ENCODE peak calls at places on chromosomes 7 and 10, in ten cellular contexts. Y is heart left ventricle, Q is lung, F is K562, I is Caco-2, B is brain microvascular endothelial cell, A is endodermal cell, Z is uterus, J is WTC11, R is epithelial cell of esophagus. U is an unnamed sample.

GRCh38 chr10:3494131-3494878 is 290.7 kb downstream of the KLF6 start:
- DNase-seq in Y (peak), Q (no peak), F (no peak), I (no peak), B (peak), A (no peak), Z (peak), J (no peak), R (no peak), U (peak)

GRCh38 chr10:16819026-16819425 is 1.8 kb upstream of the RSU1 start:
- DNase-seq in Y (no peak), Q (no peak), F (no peak), I (no peak), B (no peak), A (no peak), Z (no peak), J (no peak), R (no peak), U (no peak)

GRCh38 chr7:24715661-24716479 is 41.4 kb downstream of the GSDME start:
- DNase-seq in Y (no peak), Q (peak), F (peak), I (peak), B (peak), A (peak), Z (no peak), J (peak), R (peak), U (no peak)

GRCh38 chr10:72335394-72336258 is 19.1 kb downstream of the DNAJB12 start:
- DNase-seq in Y (peak), Q (no peak), F (no peak), I (no peak), B (peak), A (peak), Z (peak), J (no peak), R (no peak), U (peak)

GRCh38 chr10:121293121-121293520 is 305.1 kb downstream of the FGFR2 start:
- DNase-seq in Y (no peak), Q (no peak), F (no peak), I (no peak), B (no peak), A (no peak), Z (no peak), J (no peak), R (no peak), U (no peak)

GRCh38 chr7:69654381-69654780 is 56.1 kb downstream of the AUTS2 start:
- DNase-seq in Y (no peak), Q (peak), F (no peak), I (no peak), B (no peak), A (no peak), Z (no peak), J (no peak), R (no peak), U (peak)

GRCh38 chr10:124343351-124344265 is 75.1 kb downstream of the OAT start:
- DNase-seq in Y (no peak), Q (no peak), F (no peak), I (no peak), B (no peak), A (peak), Z (no peak), J (no peak), R (no peak), U (no peak)

GRCh38 chr10:123614888-123615287 is 51.3 kb upstream of the GPR26 start:
- DNase-seq in Y (peak), Q (peak), F (peak), I (peak), B (peak), A (peak), Z (peak), J (peak), R (peak), U (peak)

GRCh38 chr10:6409982-6410694 is 169.9 kb downstream of the PRKCQ start:
- DNase-seq in Y (no peak), Q (no peak), F (no peak), I (no peak), B (peak), A (no peak), Z (peak), J (no peak), R (peak), U (peak)

GRCh38 chr7:42237891-42238531 is 1.0 kb upstream of the GLI3 start:
- DNase-seq in Y (peak), Q (peak), F (peak), I (no peak), B (no peak), A (peak), Z (peak), J (peak), R (peak), U (peak)

GRCh38 chr7:150322114-150322832 is 882 bp upstream of the LRRC61 start:
- DNase-seq in Y (no peak), Q (no peak), F (peak), I (no peak), B (no peak), A (peak), Z (no peak), J (no peak), R (no peak), U (no peak)

GRCh38 chr7:28002638-28003037 is 178.0 kb downstream of the JAZF1 start:
- DNase-seq in Y (no peak), Q (no peak), F (peak), I (no peak), B (no peak), A (no peak), Z (no peak), J (no peak), R (peak), U (no peak)

GRCh38 chr10:14556285-14556956 is 218.3 kb downstream of the FAM107B start:
- DNase-seq in Y (no peak), Q (no peak), F (peak), I (peak), B (peak), A (peak), Z (no peak), J (peak), R (no peak), U (peak)

GRCh38 chr7:25820432-25821040 is 331.5 kb upstream of the NFE2L3 start:
- DNase-seq in Y (no peak), Q (no peak), F (peak), I (peak), B (no peak), A (peak), Z (no peak), J (peak), R (peak), U (peak)

GRCh38 chr7:151628846-151629604 is 109.3 kb upstream of the RHEB start:
- DNase-seq in Y (no peak), Q (no peak), F (no peak), I (no peak), B (no peak), A (peak), Z (no peak), J (peak), R (no peak), U (no peak)

GRCh38 chr7:144995495-144995894 is 159.6 kb upstream of the TPK1 start:
- DNase-seq in Y (no peak), Q (no peak), F (no peak), I (no peak), B (no peak), A (no peak), Z (no peak), J (no peak), R (no peak), U (no peak)

GRCh38 chr10:14838582-14839304 is 637 bp downstream of the HSPA14 start:
- DNase-seq in Y (peak), Q (peak), F (peak), I (peak), B (peak), A (peak), Z (no peak), J (peak), R (peak), U (peak)

GRCh38 chr7:7100432-7100849 is 81.9 kb upstream of the C1GALT1 start:
- DNase-seq in Y (no peak), Q (no peak), F (peak), I (no peak), B (peak), A (peak), Z (no peak), J (peak), R (peak), U (no peak)

GRCh38 chr7:128904381-128905197 is 5.9 kb downstream of the KCP start:
- DNase-seq in Y (no peak), Q (no peak), F (peak), I (peak), B (peak), A (peak), Z (no peak), J (no peak), R (peak), U (peak)

GRCh38 chr10:91798736-91799579 is 732 bp downstream of the TNKS2 start:
- DNase-seq in Y (peak), Q (peak), F (peak), I (peak), B (peak), A (peak), Z (no peak), J (peak), R (peak), U (peak)

GRCh38 chr10:42951486-42952251 is 125.2 kb upstream of the RET start:
- DNase-seq in Y (no peak), Q (no peak), F (no peak), I (no peak), B (no peak), A (peak), Z (no peak), J (peak), R (no peak), U (no peak)

GRCh38 chr7:22338875-22339274 is 18.1 kb downstream of the RAPGEF5 start:
- DNase-seq in Y (no peak), Q (no peak), F (no peak), I (no peak), B (no peak), A (no peak), Z (no peak), J (no peak), R (no peak), U (no peak)

GRCh38 chr10:84329094-84329611 is 764 bp downstream of the CCSER2 start:
- DNase-seq in Y (no peak), Q (no peak), F (peak), I (peak), B (peak), A (peak), Z (no peak), J (no peak), R (peak), U (peak)

GRCh38 chr10:84329986-84330651 is 1.7 kb downstream of the CCSER2 start:
- DNase-seq in Y (no peak), Q (no peak), F (no peak), I (no peak), B (no peak), A (no peak), Z (no peak), J (no peak), R (no peak), U (no peak)

GRCh38 chr10:84333864-84334451 is 5.6 kb downstream of the CCSER2 start:
- DNase-seq in Y (no peak), Q (no peak), F (peak), I (no peak), B (peak), A (no peak), Z (no peak), J (no peak), R (peak), U (peak)

GRCh38 chr10:84331091-84331490 is 2.7 kb downstream of the CCSER2 start:
- DNase-seq in Y (no peak), Q (no peak), F (no peak), I (no peak), B (no peak), A (no peak), Z (no peak), J (no peak), R (no peak), U (no peak)

DNA sequence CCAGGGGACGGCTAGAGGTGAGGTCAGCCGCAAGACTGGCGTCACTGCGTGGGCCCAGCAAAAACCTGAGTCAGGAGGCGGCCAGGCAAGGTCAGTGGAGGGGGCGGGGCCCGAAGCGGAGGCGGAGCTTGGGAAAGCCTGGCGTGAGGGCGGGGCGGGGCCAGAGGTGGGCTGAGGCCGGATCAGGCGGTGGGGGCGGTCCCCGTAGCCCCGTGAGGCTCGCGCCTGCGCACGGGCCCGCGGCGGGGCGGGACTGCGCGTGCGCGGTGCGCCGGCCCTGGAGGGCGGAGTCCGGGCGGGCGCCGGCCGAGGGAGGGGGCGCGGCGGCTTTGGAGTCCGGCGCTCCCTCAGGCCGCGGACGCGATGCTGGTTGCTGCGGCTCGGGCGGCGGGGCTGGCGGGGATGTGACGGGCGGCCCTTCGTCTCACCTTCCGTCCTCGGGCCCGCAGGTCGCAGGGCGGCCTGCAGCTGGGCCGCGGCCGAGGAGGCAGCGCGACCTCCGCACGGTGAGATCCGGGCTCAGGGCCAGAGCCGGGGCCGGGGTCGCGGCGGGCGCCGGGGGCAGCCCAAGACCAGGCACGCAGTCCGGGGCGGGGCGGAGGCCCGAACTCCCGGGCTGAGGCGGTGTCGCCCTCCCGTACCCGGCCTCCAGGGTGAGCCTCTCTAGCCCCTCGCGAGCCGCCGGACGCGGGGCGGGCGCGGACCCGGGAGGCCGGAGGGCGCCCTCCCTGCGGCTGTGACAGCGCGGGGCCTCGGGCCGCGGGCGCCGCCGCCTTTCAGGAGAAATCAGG is at the start of gene CCSER2:
- DNase-seq in Y (peak), Q (peak), F (peak), I (peak), B (peak), A (peak), Z (peak), J (peak), R (peak), U (peak)
- TF ChIP-seq CTCF in Y (no peak), Q (no peak), F (no peak), I (no peak), B (no peak), A (peak), Z (peak), J (no peak), R (no peak), U (no peak)

GRCh38 chr10:60048146-60048545 is 141.8 kb upstream of the CCDC6 start:
- DNase-seq in Y (no peak), Q (no peak), F (no peak), I (peak), B (no peak), A (peak), Z (no peak), J (peak), R (peak), U (peak)
- TF ChIP-seq CTCF in Y (peak), Q (peak), F (peak), I (peak), B (peak), A (peak), Z (peak), J (no peak), R (peak), U (peak)

GRCh38 chr10:110498087-110498981 is 627 bp downstream of the DUSP5 start:
- DNase-seq in Y (peak), Q (peak), F (peak), I (peak), B (no peak), A (peak), Z (peak), J (peak), R (peak), U (peak)

GRCh38 chr10:110499796-110500514 is 2.2 kb downstream of the DUSP5 start:
- DNase-seq in Y (no peak), Q (no peak), F (no peak), I (no peak), B (no peak), A (no peak), Z (no peak), J (no peak), R (no peak), U (no peak)

GRCh38 chr10:110500515-110500905 is 2.8 kb downstream of the DUSP5 start:
- DNase-seq in Y (peak), Q (no peak), F (no peak), I (no peak), B (peak), A (no peak), Z (no peak), J (no peak), R (peak), U (peak)

GRCh38 chr10:110497438-110498086 is at the start of gene DUSP5:
- DNase-seq in Y (peak), Q (peak), F (peak), I (peak), B (peak), A (peak), Z (peak), J (peak), R (peak), U (peak)

DNA sequence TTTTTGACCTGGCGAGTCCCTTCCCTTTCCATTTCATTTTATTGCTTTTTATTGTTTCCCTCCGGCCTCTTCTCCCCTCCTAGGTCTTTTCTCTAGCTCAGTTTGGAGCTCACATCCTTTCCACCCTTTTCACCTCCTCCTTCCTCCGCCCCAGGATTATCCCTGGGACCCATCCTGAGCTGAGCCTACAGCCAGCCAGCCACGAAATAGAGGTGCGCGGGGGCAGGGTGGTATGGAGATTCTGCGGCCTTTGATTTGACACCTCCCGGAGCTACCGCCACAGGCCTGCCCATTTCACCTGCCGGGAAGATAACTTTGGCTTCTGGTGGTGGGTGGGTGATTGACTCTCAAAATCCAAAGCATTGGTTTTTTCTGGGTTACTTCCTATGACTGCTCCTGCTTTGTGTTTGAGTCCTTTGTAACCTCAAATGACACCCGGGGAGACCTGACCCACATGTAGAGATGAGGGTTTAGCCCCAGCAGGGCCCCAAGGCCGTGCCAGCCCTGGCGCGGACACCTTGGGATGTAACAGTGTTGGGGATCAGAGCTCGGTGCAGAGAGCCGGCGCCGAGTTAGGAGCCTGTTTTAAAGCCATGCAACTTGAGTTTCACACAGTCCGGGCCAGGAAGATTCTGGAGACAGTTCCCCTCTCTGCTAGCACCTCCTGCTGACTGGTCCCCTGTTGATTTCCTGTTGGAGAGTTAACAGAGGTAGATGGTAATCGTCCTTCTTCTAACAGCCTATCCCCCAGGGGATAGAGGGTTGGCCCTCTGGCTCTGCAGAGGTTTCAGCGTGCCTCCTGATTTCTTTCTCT is 1.5 kb downstream of the DUSP5 start:
- DNase-seq in Y (peak), Q (no peak), F (no peak), I (peak), B (no peak), A (peak), Z (no peak), J (peak), R (peak), U (peak)
- TF ChIP-seq CTCF in Y (peak), Q (no peak), F (peak), I (peak), B (peak), A (peak), Z (peak), J (no peak), R (peak), U (peak)

GRCh38 chr10:130160775-130161174 is 24.6 kb downstream of the GLRX3 start:
- DNase-seq in Y (no peak), Q (no peak), F (no peak), I (no peak), B (peak), A (no peak), Z (no peak), J (no peak), R (no peak), U (no peak)
- TF ChIP-seq CTCF in Y (no peak), Q (no peak), F (no peak), I (peak), B (peak), A (peak), Z (no peak), J (no peak), R (no peak), U (no peak)

GRCh38 chr7:16466087-16466472 is 542 bp upstream of the SOSTDC1 start:
- DNase-seq in Y (no peak), Q (no peak), F (no peak), I (no peak), B (no peak), A (no peak), Z (no peak), J (no peak), R (no peak), U (no peak)

GRCh38 chr7:16471933-16472332 is 6.4 kb upstream of the SOSTDC1 start:
- DNase-seq in Y (no peak), Q (no peak), F (no peak), I (no peak), B (no peak), A (no peak), Z (no peak), J (no peak), R (no peak), U (no peak)
- TF ChIP-seq CTCF in Y (no peak), Q (no peak), F (no peak), I (no peak), B (peak), A (no peak), Z (no peak), J (no peak), R (no peak), U (no peak)

DNA sequence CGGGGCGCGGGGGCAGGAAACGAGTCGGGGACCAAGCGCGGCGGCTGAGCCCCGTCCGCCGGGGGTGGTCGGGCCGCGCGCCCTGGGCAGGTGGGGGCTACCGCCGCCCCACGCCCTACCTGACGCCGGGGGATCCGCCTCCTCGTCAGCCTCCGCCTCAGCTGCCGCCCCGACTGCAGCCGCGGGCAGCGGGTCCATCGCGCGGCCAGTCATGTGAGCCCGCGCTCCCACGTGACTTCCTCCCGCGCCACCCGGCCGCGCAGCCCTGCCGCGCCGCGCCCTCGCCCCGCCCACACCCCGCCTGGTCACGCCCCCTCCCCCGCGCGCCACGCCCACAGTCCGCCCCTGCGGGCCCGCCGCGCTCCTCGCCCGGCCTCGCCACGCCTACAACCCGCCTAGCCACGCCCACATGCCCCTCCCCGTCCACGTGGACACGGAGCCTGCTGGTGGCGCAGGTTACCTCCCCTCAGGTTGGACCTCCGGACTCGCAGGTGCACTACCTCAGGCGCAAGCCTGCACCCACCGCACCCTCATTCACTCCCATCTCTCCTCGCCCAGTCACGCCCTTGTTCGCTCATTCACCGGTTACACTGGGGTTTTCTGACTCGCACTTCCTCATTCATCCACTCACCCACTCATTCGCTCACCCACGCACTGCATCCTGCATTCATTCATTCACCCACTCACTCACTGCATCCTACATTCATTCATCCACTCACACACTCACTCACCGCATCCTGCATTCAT is at the start of gene SNX8:
- DNase-seq in Y (peak), Q (peak), F (peak), I (peak), B (peak), A (peak), Z (peak), J (peak), R (peak), U (peak)
- TF ChIP-seq CTCF in Y (no peak), Q (no peak), F (no peak), I (no peak), B (no peak), A (no peak), Z (peak), J (no peak), R (no peak), U (peak)